ENCODE peak calls at places on chromosomes 3 and 15, in ten cellular contexts. One of them, this sample, is unnamed.
A peak's percentile ranks its signal among the peaks of the same experiment; 100 is the strongest.

GRCh38 chr3:38003817-38004414 is 13.3 kb downstream of the VILL start:
- DNase-seq in NCI-H1436: no peak
- DNase-seq in hepatocyte: peak; percentile 77
- DNase-seq in T-cell: no peak
- DNase-seq in iPS DF 6.9: no peak
- DNase-seq in left colon: peak; percentile 66
- DNase-seq in amniotic stem cell: no peak
- DNase-seq in CD8-positive, alpha-beta memory T cell: peak; percentile 46
- DNase-seq in activated CD8-positive, alpha-beta memory T cell treated with anti-CD3 and anti-CD28 coated beads for 24 hours: no peak
- DNase-seq in activated CD4-positive, alpha-beta T cell treated with anti-CD3 and anti-CD28 coated beads, Interleukin-2, amount 50 U/mL, for 4 hours: no peak
- DNase-seq in this sample: no peak

GRCh38 chr15:91289324-91289723 is 189.3 kb downstream of the SV2B start:
- DNase-seq in NCI-H1436: no peak
- DNase-seq in hepatocyte: no peak
- DNase-seq in T-cell: no peak
- DNase-seq in iPS DF 6.9: peak; percentile 11
- DNase-seq in left colon: no peak
- DNase-seq in amniotic stem cell: no peak
- DNase-seq in CD8-positive, alpha-beta memory T cell: no peak
- DNase-seq in activated CD8-positive, alpha-beta memory T cell treated with anti-CD3 and anti-CD28 coated beads for 24 hours: no peak
- DNase-seq in activated CD4-positive, alpha-beta T cell treated with anti-CD3 and anti-CD28 coated beads, Interleukin-2, amount 50 U/mL, for 4 hours: no peak
- DNase-seq in this sample: no peak

GRCh38 chr15:76337739-76338554 is 1.4 kb downstream of the ISL2 start:
- DNase-seq in NCI-H1436: no peak
- DNase-seq in hepatocyte: no peak
- DNase-seq in T-cell: no peak
- DNase-seq in iPS DF 6.9: no peak
- DNase-seq in left colon: no peak
- DNase-seq in amniotic stem cell: no peak
- DNase-seq in CD8-positive, alpha-beta memory T cell: no peak
- DNase-seq in activated CD8-positive, alpha-beta memory T cell treated with anti-CD3 and anti-CD28 coated beads for 24 hours: peak; percentile 66
- DNase-seq in activated CD4-positive, alpha-beta T cell treated with anti-CD3 and anti-CD28 coated beads, Interleukin-2, amount 50 U/mL, for 4 hours: no peak
- DNase-seq in this sample: no peak

GRCh38 chr3:194824676-194825075 is 139.0 kb downstream of the FAM43A start:
- DNase-seq in NCI-H1436: no peak
- DNase-seq in hepatocyte: no peak
- DNase-seq in T-cell: no peak
- DNase-seq in iPS DF 6.9: no peak
- DNase-seq in left colon: no peak
- DNase-seq in amniotic stem cell: no peak
- DNase-seq in CD8-positive, alpha-beta memory T cell: no peak
- DNase-seq in activated CD8-positive, alpha-beta memory T cell treated with anti-CD3 and anti-CD28 coated beads for 24 hours: no peak
- DNase-seq in activated CD4-positive, alpha-beta T cell treated with anti-CD3 and anti-CD28 coated beads, Interleukin-2, amount 50 U/mL, for 4 hours: no peak
- DNase-seq in this sample: no peak

GRCh38 chr15:89385596-89386242 is 51.1 kb upstream of the POLG start:
- DNase-seq in NCI-H1436: no peak
- DNase-seq in hepatocyte: no peak
- DNase-seq in T-cell: no peak
- DNase-seq in iPS DF 6.9: no peak
- DNase-seq in left colon: no peak
- DNase-seq in amniotic stem cell: no peak
- DNase-seq in CD8-positive, alpha-beta memory T cell: no peak
- DNase-seq in activated CD8-positive, alpha-beta memory T cell treated with anti-CD3 and anti-CD28 coated beads for 24 hours: no peak
- DNase-seq in activated CD4-positive, alpha-beta T cell treated with anti-CD3 and anti-CD28 coated beads, Interleukin-2, amount 50 U/mL, for 4 hours: no peak
- DNase-seq in this sample: no peak

GRCh38 chr3:60065227-60065868 is 1015.5 kb upstream of the CFAP20DC start:
- DNase-seq in NCI-H1436: no peak
- DNase-seq in hepatocyte: no peak
- DNase-seq in T-cell: no peak
- DNase-seq in iPS DF 6.9: no peak
- DNase-seq in left colon: no peak
- DNase-seq in amniotic stem cell: no peak
- DNase-seq in CD8-positive, alpha-beta memory T cell: no peak
- DNase-seq in activated CD8-positive, alpha-beta memory T cell treated with anti-CD3 and anti-CD28 coated beads for 24 hours: no peak
- DNase-seq in activated CD4-positive, alpha-beta T cell treated with anti-CD3 and anti-CD28 coated beads, Interleukin-2, amount 50 U/mL, for 4 hours: no peak
- DNase-seq in this sample: no peak

GRCh38 chr3:159818399-159818798 is 170.2 kb upstream of the IL12A start:
- DNase-seq in NCI-H1436: no peak
- DNase-seq in hepatocyte: no peak
- DNase-seq in T-cell: no peak
- DNase-seq in iPS DF 6.9: no peak
- DNase-seq in left colon: no peak
- DNase-seq in amniotic stem cell: no peak
- DNase-seq in CD8-positive, alpha-beta memory T cell: no peak
- DNase-seq in activated CD8-positive, alpha-beta memory T cell treated with anti-CD3 and anti-CD28 coated beads for 24 hours: no peak
- DNase-seq in activated CD4-positive, alpha-beta T cell treated with anti-CD3 and anti-CD28 coated beads, Interleukin-2, amount 50 U/mL, for 4 hours: no peak
- DNase-seq in this sample: no peak

GRCh38 chr3:41881233-41881821 is 80.6 kb downstream of the ULK4 start:
- DNase-seq in NCI-H1436: no peak
- DNase-seq in hepatocyte: peak; percentile 47
- DNase-seq in T-cell: no peak
- DNase-seq in iPS DF 6.9: no peak
- DNase-seq in left colon: no peak
- DNase-seq in amniotic stem cell: no peak
- DNase-seq in CD8-positive, alpha-beta memory T cell: no peak
- DNase-seq in activated CD8-positive, alpha-beta memory T cell treated with anti-CD3 and anti-CD28 coated beads for 24 hours: no peak
- DNase-seq in activated CD4-positive, alpha-beta T cell treated with anti-CD3 and anti-CD28 coated beads, Interleukin-2, amount 50 U/mL, for 4 hours: no peak
- DNase-seq in this sample: peak; percentile 21

GRCh38 chr3:177300039-177300833 is 103.0 kb upstream of the TBL1XR1 start:
- DNase-seq in NCI-H1436: no peak
- DNase-seq in hepatocyte: peak; percentile 81
- DNase-seq in T-cell: no peak
- DNase-seq in iPS DF 6.9: no peak
- DNase-seq in left colon: peak; percentile 69
- DNase-seq in amniotic stem cell: no peak
- DNase-seq in CD8-positive, alpha-beta memory T cell: no peak
- DNase-seq in activated CD8-positive, alpha-beta memory T cell treated with anti-CD3 and anti-CD28 coated beads for 24 hours: peak; percentile 24
- DNase-seq in activated CD4-positive, alpha-beta T cell treated with anti-CD3 and anti-CD28 coated beads, Interleukin-2, amount 50 U/mL, for 4 hours: no peak
- DNase-seq in this sample: peak; percentile 78

GRCh38 chr3:46110701-46111493 is 83.6 kb upstream of the XCR1 start:
- DNase-seq in NCI-H1436: no peak
- DNase-seq in hepatocyte: peak; percentile 51
- DNase-seq in T-cell: no peak
- DNase-seq in iPS DF 6.9: no peak
- DNase-seq in left colon: peak; percentile 52
- DNase-seq in amniotic stem cell: no peak
- DNase-seq in CD8-positive, alpha-beta memory T cell: no peak
- DNase-seq in activated CD8-positive, alpha-beta memory T cell treated with anti-CD3 and anti-CD28 coated beads for 24 hours: no peak
- DNase-seq in activated CD4-positive, alpha-beta T cell treated with anti-CD3 and anti-CD28 coated beads, Interleukin-2, amount 50 U/mL, for 4 hours: no peak
- DNase-seq in this sample: peak; percentile 52

GRCh38 chr3:29475854-29476253 is 195.0 kb downstream of the RBMS3 start:
- DNase-seq in NCI-H1436: no peak
- DNase-seq in hepatocyte: no peak
- DNase-seq in T-cell: no peak
- DNase-seq in iPS DF 6.9: peak; percentile 82
- DNase-seq in left colon: no peak
- DNase-seq in amniotic stem cell: no peak
- DNase-seq in CD8-positive, alpha-beta memory T cell: no peak
- DNase-seq in activated CD8-positive, alpha-beta memory T cell treated with anti-CD3 and anti-CD28 coated beads for 24 hours: no peak
- DNase-seq in activated CD4-positive, alpha-beta T cell treated with anti-CD3 and anti-CD28 coated beads, Interleukin-2, amount 50 U/mL, for 4 hours: no peak
- DNase-seq in this sample: no peak

GRCh38 chr3:64361962-64362735 is 136.9 kb upstream of the PRICKLE2 start:
- DNase-seq in NCI-H1436: no peak
- DNase-seq in hepatocyte: no peak
- DNase-seq in T-cell: no peak
- DNase-seq in iPS DF 6.9: no peak
- DNase-seq in left colon: no peak
- DNase-seq in amniotic stem cell: no peak
- DNase-seq in CD8-positive, alpha-beta memory T cell: no peak
- DNase-seq in activated CD8-positive, alpha-beta memory T cell treated with anti-CD3 and anti-CD28 coated beads for 24 hours: no peak
- DNase-seq in activated CD4-positive, alpha-beta T cell treated with anti-CD3 and anti-CD28 coated beads, Interleukin-2, amount 50 U/mL, for 4 hours: no peak
- DNase-seq in this sample: no peak

GRCh38 chr15:96792216-96792615 is 461.7 kb downstream of the NR2F2 start:
- DNase-seq in NCI-H1436: no peak
- DNase-seq in hepatocyte: no peak
- DNase-seq in T-cell: no peak
- DNase-seq in iPS DF 6.9: no peak
- DNase-seq in left colon: no peak
- DNase-seq in amniotic stem cell: no peak
- DNase-seq in CD8-positive, alpha-beta memory T cell: no peak
- DNase-seq in activated CD8-positive, alpha-beta memory T cell treated with anti-CD3 and anti-CD28 coated beads for 24 hours: no peak
- DNase-seq in activated CD4-positive, alpha-beta T cell treated with anti-CD3 and anti-CD28 coated beads, Interleukin-2, amount 50 U/mL, for 4 hours: no peak
- DNase-seq in this sample: no peak

GRCh38 chr3:177231237-177231636 is 34.0 kb upstream of the TBL1XR1 start:
- DNase-seq in NCI-H1436: no peak
- DNase-seq in hepatocyte: no peak
- DNase-seq in T-cell: no peak
- DNase-seq in iPS DF 6.9: no peak
- DNase-seq in left colon: no peak
- DNase-seq in amniotic stem cell: no peak
- DNase-seq in CD8-positive, alpha-beta memory T cell: no peak
- DNase-seq in activated CD8-positive, alpha-beta memory T cell treated with anti-CD3 and anti-CD28 coated beads for 24 hours: no peak
- DNase-seq in activated CD4-positive, alpha-beta T cell treated with anti-CD3 and anti-CD28 coated beads, Interleukin-2, amount 50 U/mL, for 4 hours: no peak
- DNase-seq in this sample: no peak

GRCh38 chr3:46929324-46929723 is 47.2 kb downstream of the CCDC12 start:
- DNase-seq in NCI-H1436: no peak
- DNase-seq in hepatocyte: no peak
- DNase-seq in T-cell: no peak
- DNase-seq in iPS DF 6.9: no peak
- DNase-seq in left colon: peak; percentile 69
- DNase-seq in amniotic stem cell: no peak
- DNase-seq in CD8-positive, alpha-beta memory T cell: peak; percentile 29
- DNase-seq in activated CD8-positive, alpha-beta memory T cell treated with anti-CD3 and anti-CD28 coated beads for 24 hours: no peak
- DNase-seq in activated CD4-positive, alpha-beta T cell treated with anti-CD3 and anti-CD28 coated beads, Interleukin-2, amount 50 U/mL, for 4 hours: no peak
- DNase-seq in this sample: peak; percentile 81

GRCh38 chr3:128619146-128619890 is 31.3 kb downstream of the RPN1 start:
- DNase-seq in NCI-H1436: no peak
- DNase-seq in hepatocyte: no peak
- DNase-seq in T-cell: no peak
- DNase-seq in iPS DF 6.9: no peak
- DNase-seq in left colon: no peak
- DNase-seq in amniotic stem cell: peak; percentile 5
- DNase-seq in CD8-positive, alpha-beta memory T cell: no peak
- DNase-seq in activated CD8-positive, alpha-beta memory T cell treated with anti-CD3 and anti-CD28 coated beads for 24 hours: peak; percentile 69
- DNase-seq in activated CD4-positive, alpha-beta T cell treated with anti-CD3 and anti-CD28 coated beads, Interleukin-2, amount 50 U/mL, for 4 hours: no peak
- DNase-seq in this sample: no peak

GRCh38 chr3:18151199-18151598 is 273.9 kb downstream of the SATB1 start:
- DNase-seq in NCI-H1436: no peak
- DNase-seq in hepatocyte: no peak
- DNase-seq in T-cell: no peak
- DNase-seq in iPS DF 6.9: no peak
- DNase-seq in left colon: no peak
- DNase-seq in amniotic stem cell: no peak
- DNase-seq in CD8-positive, alpha-beta memory T cell: no peak
- DNase-seq in activated CD8-positive, alpha-beta memory T cell treated with anti-CD3 and anti-CD28 coated beads for 24 hours: no peak
- DNase-seq in activated CD4-positive, alpha-beta T cell treated with anti-CD3 and anti-CD28 coated beads, Interleukin-2, amount 50 U/mL, for 4 hours: no peak
- DNase-seq in this sample: no peak

GRCh38 chr15:89858661-89859458 is 34.9 kb downstream of the AP3S2 start:
- DNase-seq in NCI-H1436: no peak
- DNase-seq in hepatocyte: no peak
- DNase-seq in T-cell: no peak
- DNase-seq in iPS DF 6.9: no peak
- DNase-seq in left colon: no peak
- DNase-seq in amniotic stem cell: no peak
- DNase-seq in CD8-positive, alpha-beta memory T cell: no peak
- DNase-seq in activated CD8-positive, alpha-beta memory T cell treated with anti-CD3 and anti-CD28 coated beads for 24 hours: no peak
- DNase-seq in activated CD4-positive, alpha-beta T cell treated with anti-CD3 and anti-CD28 coated beads, Interleukin-2, amount 50 U/mL, for 4 hours: no peak
- DNase-seq in this sample: peak; percentile 35

GRCh38 chr3:163622384-163622783 is 1455.9 kb downstream of the SI start:
- DNase-seq in NCI-H1436: no peak
- DNase-seq in hepatocyte: peak; percentile 27
- DNase-seq in T-cell: no peak
- DNase-seq in iPS DF 6.9: peak; percentile 50
- DNase-seq in left colon: no peak
- DNase-seq in amniotic stem cell: no peak
- DNase-seq in CD8-positive, alpha-beta memory T cell: no peak
- DNase-seq in activated CD8-positive, alpha-beta memory T cell treated with anti-CD3 and anti-CD28 coated beads for 24 hours: no peak
- DNase-seq in activated CD4-positive, alpha-beta T cell treated with anti-CD3 and anti-CD28 coated beads, Interleukin-2, amount 50 U/mL, for 4 hours: no peak
- DNase-seq in this sample: no peak

GRCh38 chr3:184337315-184337714 is at the start of gene FAM131A:
- DNase-seq in NCI-H1436: no peak
- DNase-seq in hepatocyte: no peak
- DNase-seq in T-cell: no peak
- DNase-seq in iPS DF 6.9: no peak
- DNase-seq in left colon: no peak
- DNase-seq in amniotic stem cell: no peak
- DNase-seq in CD8-positive, alpha-beta memory T cell: no peak
- DNase-seq in activated CD8-positive, alpha-beta memory T cell treated with anti-CD3 and anti-CD28 coated beads for 24 hours: no peak
- DNase-seq in activated CD4-positive, alpha-beta T cell treated with anti-CD3 and anti-CD28 coated beads, Interleukin-2, amount 50 U/mL, for 4 hours: no peak
- DNase-seq in this sample: peak; percentile 64

GRCh38 chr3:39130026-39130425 is 22.5 kb downstream of the TTC21A start:
- DNase-seq in NCI-H1436: no peak
- DNase-seq in hepatocyte: no peak
- DNase-seq in T-cell: no peak
- DNase-seq in iPS DF 6.9: no peak
- DNase-seq in left colon: no peak
- DNase-seq in amniotic stem cell: no peak
- DNase-seq in CD8-positive, alpha-beta memory T cell: no peak
- DNase-seq in activated CD8-positive, alpha-beta memory T cell treated with anti-CD3 and anti-CD28 coated beads for 24 hours: no peak
- DNase-seq in activated CD4-positive, alpha-beta T cell treated with anti-CD3 and anti-CD28 coated beads, Interleukin-2, amount 50 U/mL, for 4 hours: no peak
- DNase-seq in this sample: no peak

GRCh38 chr15:59376735-59377134 is 4.1 kb upstream of the MYO1E start:
- DNase-seq in NCI-H1436: no peak
- DNase-seq in hepatocyte: no peak
- DNase-seq in T-cell: no peak
- DNase-seq in iPS DF 6.9: no peak
- DNase-seq in left colon: no peak
- DNase-seq in amniotic stem cell: no peak
- DNase-seq in CD8-positive, alpha-beta memory T cell: no peak
- DNase-seq in activated CD8-positive, alpha-beta memory T cell treated with anti-CD3 and anti-CD28 coated beads for 24 hours: no peak
- DNase-seq in activated CD4-positive, alpha-beta T cell treated with anti-CD3 and anti-CD28 coated beads, Interleukin-2, amount 50 U/mL, for 4 hours: no peak
- DNase-seq in this sample: no peak

GRCh38 chr3:119831022-119831421 is 49.1 kb downstream of the NR1I2 start:
- DNase-seq in NCI-H1436: no peak
- DNase-seq in hepatocyte: no peak
- DNase-seq in T-cell: no peak
- DNase-seq in iPS DF 6.9: no peak
- DNase-seq in left colon: no peak
- DNase-seq in amniotic stem cell: no peak
- DNase-seq in CD8-positive, alpha-beta memory T cell: no peak
- DNase-seq in activated CD8-positive, alpha-beta memory T cell treated with anti-CD3 and anti-CD28 coated beads for 24 hours: no peak
- DNase-seq in activated CD4-positive, alpha-beta T cell treated with anti-CD3 and anti-CD28 coated beads, Interleukin-2, amount 50 U/mL, for 4 hours: no peak
- DNase-seq in this sample: no peak

GRCh38 chr15:98151098-98151497 is 190.6 kb downstream of the ARRDC4 start:
- DNase-seq in NCI-H1436: no peak
- DNase-seq in hepatocyte: no peak
- DNase-seq in T-cell: no peak
- DNase-seq in iPS DF 6.9: no peak
- DNase-seq in left colon: no peak
- DNase-seq in amniotic stem cell: no peak
- DNase-seq in CD8-positive, alpha-beta memory T cell: no peak
- DNase-seq in activated CD8-positive, alpha-beta memory T cell treated with anti-CD3 and anti-CD28 coated beads for 24 hours: no peak
- DNase-seq in activated CD4-positive, alpha-beta T cell treated with anti-CD3 and anti-CD28 coated beads, Interleukin-2, amount 50 U/mL, for 4 hours: no peak
- DNase-seq in this sample: no peak

GRCh38 chr3:141229132-141229531 is 2.5 kb upstream of the PXYLP1 start:
- DNase-seq in NCI-H1436: no peak
- DNase-seq in hepatocyte: no peak
- DNase-seq in T-cell: no peak
- DNase-seq in iPS DF 6.9: no peak
- DNase-seq in left colon: no peak
- DNase-seq in amniotic stem cell: no peak
- DNase-seq in CD8-positive, alpha-beta memory T cell: no peak
- DNase-seq in activated CD8-positive, alpha-beta memory T cell treated with anti-CD3 and anti-CD28 coated beads for 24 hours: peak; percentile 49
- DNase-seq in activated CD4-positive, alpha-beta T cell treated with anti-CD3 and anti-CD28 coated beads, Interleukin-2, amount 50 U/mL, for 4 hours: no peak
- DNase-seq in this sample: no peak

GRCh38 chr15:82986442-82986780 is 401 bp downstream of the RAMAC start:
- DNase-seq in NCI-H1436: no peak
- DNase-seq in hepatocyte: no peak
- DNase-seq in T-cell: peak; percentile 22
- DNase-seq in iPS DF 6.9: no peak
- DNase-seq in left colon: no peak
- DNase-seq in amniotic stem cell: no peak
- DNase-seq in CD8-positive, alpha-beta memory T cell: no peak
- DNase-seq in activated CD8-positive, alpha-beta memory T cell treated with anti-CD3 and anti-CD28 coated beads for 24 hours: no peak
- DNase-seq in activated CD4-positive, alpha-beta T cell treated with anti-CD3 and anti-CD28 coated beads, Interleukin-2, amount 50 U/mL, for 4 hours: no peak
- DNase-seq in this sample: no peak

GRCh38 chr3:195128255-195129071 is 142.5 kb downstream of the XXYLT1 start:
- DNase-seq in NCI-H1436: no peak
- DNase-seq in hepatocyte: no peak
- DNase-seq in T-cell: no peak
- DNase-seq in iPS DF 6.9: no peak
- DNase-seq in left colon: no peak
- DNase-seq in amniotic stem cell: no peak
- DNase-seq in CD8-positive, alpha-beta memory T cell: no peak
- DNase-seq in activated CD8-positive, alpha-beta memory T cell treated with anti-CD3 and anti-CD28 coated beads for 24 hours: no peak
- DNase-seq in activated CD4-positive, alpha-beta T cell treated with anti-CD3 and anti-CD28 coated beads, Interleukin-2, amount 50 U/mL, for 4 hours: no peak
- DNase-seq in this sample: no peak

GRCh38 chr15:85750319-85750806 is 44.4 kb downstream of the KLHL25 start:
- DNase-seq in NCI-H1436: no peak
- DNase-seq in hepatocyte: no peak
- DNase-seq in T-cell: no peak
- DNase-seq in iPS DF 6.9: no peak
- DNase-seq in left colon: no peak
- DNase-seq in amniotic stem cell: no peak
- DNase-seq in CD8-positive, alpha-beta memory T cell: no peak
- DNase-seq in activated CD8-positive, alpha-beta memory T cell treated with anti-CD3 and anti-CD28 coated beads for 24 hours: no peak
- DNase-seq in activated CD4-positive, alpha-beta T cell treated with anti-CD3 and anti-CD28 coated beads, Interleukin-2, amount 50 U/mL, for 4 hours: no peak
- DNase-seq in this sample: peak; percentile 53